ENCODE peak calls at places on chromosomes 7 and 10, in seven cellular contexts. R, X, C, D, A, W and H are unnamed samples.
A peak's percentile ranks its signal among the peaks of the same experiment; 100 is the strongest.

GRCh38 chr10:132404911-132405462 is 8.0 kb downstream of the PWWP2B start:
- DNase-seq in A (no peak), W (peak; percentile 84), D (no peak), X (peak; percentile 84), C (peak; percentile 82), R (no peak), H (peak; percentile 63)

GRCh38 chr10:77311186-77311585 is 326.4 kb downstream of the KCNMA1 start:
- DNase-seq in D (no peak), R (peak; percentile 54), X (peak; percentile 47), C (no peak), W (no peak), A (no peak), H (peak; percentile 82)

GRCh38 chr7:49295136-49295535 is 370.8 kb downstream of the CDC14C start:
- DNase-seq in W (no peak), R (no peak), A (no peak), C (peak; percentile 15), D (peak; percentile 49), X (no peak), H (no peak)

GRCh38 chr7:130838738-130839137 is 104.7 kb upstream of the KLF14 start:
- DNase-seq in R (no peak), D (peak; percentile 96), X (no peak), C (peak; percentile 88), W (no peak), A (peak; percentile 99), H (no peak)

GRCh38 chr10:104117839-104118323 is 4.1 kb upstream of the SFR1 start:
- DNase-seq in C (peak; percentile 39), R (no peak), A (peak; percentile 43), X (no peak), D (no peak), W (no peak), H (no peak)

GRCh38 chr7:151178236-151178635 is 8.8 kb downstream of the ASB10 start:
- DNase-seq in C (no peak), A (no peak), D (no peak), R (no peak), W (no peak), X (peak; percentile 14), H (no peak)

GRCh38 chr10:62805139-62806092 is 896 bp downstream of the ADO start:
- DNase-seq in C (peak; percentile 54), A (peak; percentile 47), R (peak; percentile 47), W (peak; percentile 73), D (peak; percentile 72), X (peak; percentile 62), H (peak; percentile 77)

GRCh38 chr10:73812662-73813061 is 1.3 kb upstream of the NDST2 start:
- DNase-seq in R (no peak), C (peak; percentile 30), A (no peak), D (no peak), X (peak; percentile 56), W (no peak), H (peak; percentile 59)

GRCh38 chr7:1085910-1086421 is 1.9 kb upstream of the GPER1 start:
- DNase-seq in W (no peak), C (no peak), D (no peak), R (no peak), X (no peak), A (peak; percentile 55), H (no peak)

GRCh38 chr10:15719899-15720634 is at the start of gene ITGA8:
- DNase-seq in X (peak; percentile 65), C (no peak), D (peak; percentile 71), A (no peak), R (peak; percentile 57), W (no peak), H (peak; percentile 83)

GRCh38 chr10:22849077-22849810 is 78.6 kb upstream of the ARMC3 start:
- DNase-seq in C (no peak), W (no peak), D (no peak), A (no peak), R (no peak), X (no peak), H (no peak)

GRCh38 chr7:137343483-137343841 is at the start of gene PTN:
- DNase-seq in C (peak; percentile 33), D (peak; percentile 58), R (peak; percentile 78), X (peak; percentile 76), W (peak; percentile 73), A (peak; percentile 79), H (peak; percentile 90)

GRCh38 chr10:71796749-71797405 is 23.6 kb upstream of the VSIR start:
- DNase-seq in A (no peak), X (peak; percentile 56), D (no peak), W (no peak), R (no peak), C (no peak), H (peak; percentile 58)
- H4K8ac ChIP-seq in A (no peak overlapping the region), X (no peak overlapping the region), D (no peak overlapping the region), W (no peak overlapping the region), R (no peak overlapping the region), C (no peak overlapping the region), H (no peak overlapping the region)

DNA sequence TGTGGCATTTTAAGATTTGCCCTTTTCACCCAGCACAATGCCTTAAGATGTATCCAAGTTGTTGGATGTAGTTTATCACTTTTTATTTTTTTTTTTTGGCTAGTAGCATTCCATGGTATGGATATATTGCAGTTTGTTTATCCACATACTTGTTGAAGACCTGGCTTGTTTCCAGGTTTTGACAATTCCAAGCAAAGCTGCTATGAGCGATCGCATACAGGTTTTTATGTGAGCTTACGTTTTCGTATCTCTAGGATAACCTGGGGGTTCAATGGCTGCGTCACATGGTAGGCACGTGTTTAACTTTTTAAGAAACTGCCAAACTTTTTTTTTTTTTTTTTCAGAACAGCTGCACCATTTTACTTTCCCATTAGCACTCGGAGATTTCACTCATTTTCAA is 32.2 kb downstream of the BAIAP2L1 start:
- DNase-seq in C (no peak), W (no peak), A (peak; percentile 34), R (no peak), X (no peak), D (no peak), H (no peak)
- H2BK5ac ChIP-seq in C (no peak overlapping the region), W (no peak overlapping the region), A (no peak overlapping the region), R (no peak overlapping the region), X (no peak overlapping the region), D (no peak overlapping the region), H (no peak overlapping the region)

GRCh38 chr10:67815571-67816059 is 22.4 kb downstream of the DNAJC12 start:
- DNase-seq in D (no peak), R (no peak), A (peak; percentile 43), C (no peak), X (no peak), W (no peak), H (no peak)
- H4K8ac ChIP-seq in D (no peak overlapping the region), R (no peak overlapping the region), A (no peak overlapping the region), C (no peak overlapping the region), X (no peak overlapping the region), W (no peak overlapping the region), H (no peak overlapping the region)

GRCh38 chr7:115511330-115511729 is 519.2 kb downstream of the TFEC start:
- DNase-seq in R (no peak), W (no peak), C (no peak), D (no peak), X (no peak), A (no peak), H (no peak)

GRCh38 chr7:115522174-115522573 is 508.4 kb downstream of the TFEC start:
- DNase-seq in A (no peak), X (no peak), W (no peak), R (no peak), D (no peak), C (no peak), H (peak; percentile 30)

DNA sequence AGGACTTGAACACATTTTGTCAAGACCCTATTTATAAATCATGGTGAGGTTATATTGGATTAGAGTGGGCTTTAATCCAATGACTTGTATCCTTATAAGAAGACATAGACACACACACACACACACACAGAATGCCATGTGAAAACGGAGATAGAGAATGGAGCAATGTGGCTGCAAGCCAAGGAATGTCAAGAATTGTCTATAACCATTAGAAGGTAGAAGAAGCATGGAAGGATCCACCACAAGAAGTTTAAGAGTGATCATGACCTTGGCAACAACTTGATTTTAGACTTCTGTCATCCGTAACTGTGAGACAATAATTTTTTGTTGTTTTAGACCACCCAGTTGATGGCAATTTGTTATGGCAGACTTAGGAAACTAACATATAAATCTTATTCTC is 514.2 kb downstream of the TFEC start:
- DNase-seq in A (no peak), W (no peak), R (no peak), X (no peak), D (peak; percentile 2), C (peak; percentile 7), H (no peak)
- H2BK5ac ChIP-seq in A (no peak overlapping the region), W (no peak overlapping the region), R (no peak overlapping the region), X (no peak overlapping the region), D (no peak overlapping the region), C (no peak overlapping the region), H (no peak overlapping the region)

GRCh38 chr7:112416127-112416526 is 34.1 kb upstream of the IFRD1 start:
- DNase-seq in R (no peak), A (peak; percentile 47), W (no peak), X (no peak), C (no peak), D (no peak), H (no peak)
- H4K8ac ChIP-seq in R (no peak overlapping the region), A (no peak overlapping the region), W (no peak overlapping the region), X (no peak overlapping the region), C (no peak overlapping the region), D (no peak overlapping the region), H (no peak overlapping the region)